ENCODE peak calls at places on chromosome 15, in nine cellular contexts. A is activated CD8-positive, alpha-beta T cell treated with anti-CD3 and anti-CD28 coated beads for 36 hours; V is endothelial cell; L is stimulated activated CD8-positive, alpha-beta memory T cell treated with anti-CD3 and anti-CD28 coated beads, Interleukin-7, amount 100 ng/mL, for 1 hour; O is naive thymus-derived CD8-positive, alpha-beta T cell; Q is foreskin fibroblast; Y is activated T-helper 1 cell treated with Interleukin-2 at 50 U/mL for 16 hours; W is kidney tubule cell; M is posterior cingulate gyrus. E is an unnamed sample.
A peak's percentile ranks its signal among the peaks of the same experiment; 100 is the strongest.

GRCh38 chr15:40439461-40440299 is 1.1 kb upstream of the BAHD1 start:
- DNase-seq in A (peak; percentile 58), V (no peak), L (no peak), O (no peak), Q (peak; percentile 61), Y (no peak), W (peak; percentile 49), M (peak; percentile 23), E (no peak)

GRCh38 chr15:94335616-94336015 is 104.3 kb downstream of the MCTP2 start:
- DNase-seq in A (no peak), V (no peak), L (no peak), O (no peak), Q (peak; percentile 14), Y (no peak), W (no peak), M (no peak), E (no peak)

GRCh38 chr15:63509933-63510547 is 5.6 kb downstream of the USP3 start:
- DNase-seq in A (no peak), V (no peak), L (no peak), O (no peak), Q (peak; percentile 79), Y (no peak), W (peak; percentile 68), M (no peak), E (no peak)

GRCh38 chr15:77474310-77474986 is 53.8 kb downstream of the HMG20A start:
- DNase-seq in A (no peak), V (no peak), L (no peak), O (no peak), Q (no peak), Y (no peak), W (no peak), M (no peak), E (no peak)

GRCh38 chr15:31269961-31270575 is 56.6 kb upstream of the KLF13 start:
- DNase-seq in A (no peak), V (no peak), L (no peak), O (no peak), Q (no peak), Y (no peak), W (no peak), M (no peak), E (no peak)

GRCh38 chr15:98799461-98799971 is 151.2 kb downstream of the IGF1R start:
- DNase-seq in A (no peak), V (peak; percentile 32), L (no peak), O (no peak), Q (peak; percentile 44), Y (no peak), W (no peak), M (no peak), E (no peak)

GRCh38 chr15:31299588-31300207 is 26.9 kb upstream of the KLF13 start:
- DNase-seq in A (no peak), V (no peak), L (no peak), O (no peak), Q (no peak), Y (no peak), W (no peak), M (no peak), E (no peak)

GRCh38 chr15:95284933-95285401 is 1045.5 kb upstream of the NR2F2 start:
- DNase-seq in A (peak; percentile 37), V (peak; percentile 13), L (no peak), O (no peak), Q (peak; percentile 48), Y (no peak), W (no peak), M (no peak), E (no peak)

GRCh38 chr15:33145447-33145846 is 49.1 kb downstream of the FMN1 start:
- DNase-seq in A (no peak), V (no peak), L (no peak), O (no peak), Q (peak; percentile 23), Y (no peak), W (no peak), M (no peak), E (no peak)

GRCh38 chr15:67416891-67417290 is 104.0 kb upstream of the C15orf61 start:
- DNase-seq in A (no peak), V (no peak), L (no peak), O (no peak), Q (no peak), Y (no peak), W (no peak), M (no peak), E (no peak)

GRCh38 chr15:57018151-57018550 is 99.7 kb downstream of the TCF12 start:
- DNase-seq in A (no peak), V (no peak), L (no peak), O (no peak), Q (peak; percentile 48), Y (no peak), W (peak; percentile 26), M (no peak), E (no peak)

GRCh38 chr15:93759626-93760025 is 471.7 kb upstream of the MCTP2 start:
- DNase-seq in A (no peak), V (no peak), L (no peak), O (no peak), Q (no peak), Y (no peak), W (no peak), M (no peak), E (no peak)

GRCh38 chr15:33975023-33975565 is 6.8 kb downstream of the CHRM5 start:
- DNase-seq in A (no peak), V (no peak), L (no peak), O (no peak), Q (peak; percentile 36), Y (no peak), W (no peak), M (no peak), E (no peak)

GRCh38 chr15:73318463-73319351 is 50.1 kb downstream of the HCN4 start:
- DNase-seq in A (peak; percentile 67), V (peak; percentile 54), L (no peak), O (no peak), Q (no peak), Y (no peak), W (peak; percentile 35), M (no peak), E (no peak)

GRCh38 chr15:78322724-78323395 is 17.3 kb upstream of the CRABP1 start:
- DNase-seq in A (no peak), V (no peak), L (no peak), O (no peak), Q (no peak), Y (no peak), W (no peak), M (no peak), E (no peak)

GRCh38 chr15:58058068-58058467 is 7.4 kb downstream of the ALDH1A2 start:
- DNase-seq in A (no peak), V (no peak), L (no peak), O (no peak), Q (no peak), Y (no peak), W (no peak), M (no peak), E (no peak)

GRCh38 chr15:75063338-75063737 is 39.9 kb downstream of the PPCDC start:
- DNase-seq in A (no peak), V (no peak), L (no peak), O (no peak), Q (peak; percentile 78), Y (no peak), W (no peak), M (no peak), E (no peak)

GRCh38 chr15:43966646-43967045 is 139.8 kb downstream of the WDR76 start:
- DNase-seq in A (no peak), V (no peak), L (no peak), O (no peak), Q (peak; percentile 56), Y (no peak), W (no peak), M (no peak), E (no peak)